ENCODE peak calls at places on chromosome 11, in four cellular contexts. One of them, this sample, is unnamed.
A peak's percentile ranks its signal among the peaks of the same experiment; 100 is the strongest.

GRCh38 chr11:93348931-93349330 is 18.4 kb downstream of the DEUP1 start:
- DNase-seq in GM12878: no peak
- DNase-seq in K562: no peak
- DNase-seq in SK-N-SH: no peak
- DNase-seq in this sample: no peak

GRCh38 chr11:95229199-95230053 is 1.6 kb downstream of the SESN3 start:
- DNase-seq in SK-N-SH: peak; percentile 14
- DNase-seq in GM12878: no peak
- DNase-seq in K562: no peak
- DNase-seq in this sample: no peak

GRCh38 chr11:10638285-10638684 is 55.3 kb downstream of the IRAG1 start:
- DNase-seq in GM12878: no peak
- DNase-seq in K562: no peak
- DNase-seq in SK-N-SH: peak; percentile 48
- DNase-seq in this sample: no peak

GRCh38 chr11:20274031-20274430 is 89.5 kb upstream of the HTATIP2 start:
- DNase-seq in K562: no peak
- DNase-seq in SK-N-SH: no peak
- DNase-seq in GM12878: no peak
- DNase-seq in this sample: no peak

GRCh38 chr11:101870510-101870909 is 44.3 kb upstream of the CEP126 start:
- DNase-seq in SK-N-SH: no peak
- DNase-seq in GM12878: no peak
- DNase-seq in K562: no peak
- DNase-seq in this sample: no peak

GRCh38 chr11:65559535-65559934 is 1.4 kb upstream of the LTBP3 start:
- DNase-seq in K562: no peak
- DNase-seq in GM12878: no peak
- DNase-seq in SK-N-SH: no peak
- DNase-seq in this sample: no peak

GRCh38 chr11:16925495-16926065 is 88.6 kb downstream of the PLEKHA7 start:
- DNase-seq in SK-N-SH: peak; percentile 85
- DNase-seq in GM12878: no peak
- DNase-seq in K562: no peak
- DNase-seq in this sample: peak; percentile 90

GRCh38 chr11:115618428-115618827 is 114.2 kb upstream of the CADM1 start:
- DNase-seq in SK-N-SH: no peak
- DNase-seq in K562: no peak
- DNase-seq in GM12878: no peak
- DNase-seq in this sample: no peak

GRCh38 chr11:83663984-83664383 is 377.8 kb upstream of the CCDC90B start:
- DNase-seq in GM12878: no peak
- DNase-seq in SK-N-SH: no peak
- DNase-seq in K562: no peak
- DNase-seq in this sample: no peak

GRCh38 chr11:93133710-93134109 is 64.1 kb downstream of the SLC36A4 start:
- DNase-seq in GM12878: no peak
- DNase-seq in SK-N-SH: no peak
- DNase-seq in K562: no peak
- DNase-seq in this sample: no peak

GRCh38 chr11:12091957-12092558 is 18.3 kb upstream of the MICAL2 start:
- DNase-seq in SK-N-SH: no peak
- DNase-seq in K562: no peak
- DNase-seq in GM12878: no peak
- DNase-seq in this sample: no peak

GRCh38 chr11:72162891-72163492 is 27.5 kb downstream of the FOLR3 start:
- DNase-seq in SK-N-SH: no peak
- DNase-seq in K562: no peak
- DNase-seq in GM12878: no peak
- DNase-seq in this sample: no peak

GRCh38 chr11:126925321-126926093 is 75.1 kb downstream of the KIRREL3 start:
- DNase-seq in GM12878: no peak
- DNase-seq in SK-N-SH: no peak
- DNase-seq in K562: no peak
- DNase-seq in this sample: no peak

GRCh38 chr11:91067666-91068065 is 844.8 kb upstream of the CHORDC1 start:
- DNase-seq in K562: no peak
- DNase-seq in SK-N-SH: no peak
- DNase-seq in GM12878: no peak
- DNase-seq in this sample: no peak

GRCh38 chr11:74138021-74138420 is 32.8 kb downstream of the C2CD3 start:
- DNase-seq in SK-N-SH: no peak
- DNase-seq in K562: no peak
- DNase-seq in GM12878: no peak
- DNase-seq in this sample: no peak

GRCh38 chr11:36684840-36685800 is 87.1 kb upstream of the RAG2 start:
- DNase-seq in K562: no peak
- DNase-seq in GM12878: no peak
- DNase-seq in SK-N-SH: no peak
- DNase-seq in this sample: no peak
- TF ChIP-seq USF1 in K562: no peak
- TF ChIP-seq USF1 in GM12878: no peak
- TF ChIP-seq USF1 in SK-N-SH: no peak
- TF ChIP-seq USF1 in this sample: no peak

DNA sequence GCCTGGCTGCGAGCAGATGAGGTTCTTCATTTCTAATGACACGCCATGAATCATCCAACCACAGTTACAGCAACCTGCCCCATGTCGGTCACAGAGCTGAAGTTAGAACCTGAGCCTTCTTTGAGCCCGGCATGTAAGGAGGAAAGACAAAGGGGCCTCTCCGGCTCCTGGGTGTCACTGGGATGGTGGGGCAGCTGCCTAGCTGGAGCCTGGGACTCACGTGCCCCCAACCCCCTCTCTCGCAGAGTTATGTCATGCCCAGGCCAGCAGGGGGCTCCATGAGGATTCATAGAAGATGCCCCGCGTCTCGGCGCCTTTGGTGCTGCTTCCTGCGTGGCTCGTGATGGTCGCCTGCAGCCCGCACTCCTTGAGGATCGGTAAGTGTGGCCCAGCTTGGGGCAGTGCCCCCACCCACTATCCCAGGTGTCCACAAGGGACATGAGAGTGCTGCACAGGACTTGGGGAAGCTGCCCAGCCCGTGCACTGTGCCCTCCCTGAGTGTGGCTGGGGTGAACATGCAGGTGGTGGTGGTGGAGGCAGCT is 148.5 kb downstream of the GRIK4 start:
- DNase-seq in SK-N-SH: peak; percentile 64
- DNase-seq in K562: peak; percentile 76
- DNase-seq in GM12878: no peak
- DNase-seq in this sample: peak; percentile 84
- TF ChIP-seq MAX in SK-N-SH: no peak
- TF ChIP-seq MAX in K562: no peak
- TF ChIP-seq MAX in GM12878: no peak
- TF ChIP-seq MAX in this sample: no peak

DNA sequence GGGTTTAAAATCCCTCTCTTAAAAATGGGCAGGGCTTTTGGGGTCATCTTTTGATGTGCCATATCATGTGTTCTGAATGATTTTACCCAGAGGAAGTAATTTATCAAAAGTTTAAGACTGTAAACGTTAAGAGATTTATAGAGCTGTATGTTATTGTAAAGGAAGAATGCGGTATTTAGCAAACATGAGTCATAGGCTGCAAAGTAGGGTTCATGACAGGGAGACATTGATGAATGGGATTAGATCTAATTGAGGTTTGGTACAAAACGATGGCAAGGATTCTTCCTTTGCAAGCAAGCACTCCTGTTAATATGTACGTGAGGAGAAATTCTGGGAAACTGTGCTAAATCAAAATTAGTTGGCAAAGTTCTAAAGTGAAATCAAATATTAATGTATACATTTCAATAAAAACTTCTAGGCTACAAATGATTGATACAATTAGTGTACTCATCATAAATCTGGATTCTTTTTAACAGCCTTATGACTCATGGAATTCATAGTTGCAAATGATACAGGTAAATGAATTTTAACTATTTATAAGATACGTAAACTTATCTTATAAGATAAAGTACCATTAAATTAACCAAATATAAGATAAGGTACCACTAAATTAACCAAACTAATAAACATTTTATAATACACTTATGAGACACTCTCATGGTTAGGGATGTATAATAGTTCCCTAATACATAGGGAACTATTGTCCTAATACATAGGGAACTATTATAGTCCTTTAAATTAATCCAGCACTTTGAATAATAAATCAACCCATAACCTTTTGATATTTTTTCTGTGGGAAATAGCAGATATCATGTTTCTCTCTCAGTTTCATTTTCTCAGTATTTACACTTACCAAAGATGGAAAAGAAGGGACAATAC is 58.4 kb downstream of the KIF18A start:
- DNase-seq in GM12878: no peak
- DNase-seq in SK-N-SH: no peak
- DNase-seq in K562: no peak
- DNase-seq in this sample: no peak
- TF ChIP-seq USF1 in GM12878: no peak
- TF ChIP-seq USF1 in SK-N-SH: no peak
- TF ChIP-seq USF1 in K562: no peak
- TF ChIP-seq USF1 in this sample: no peak

DNA sequence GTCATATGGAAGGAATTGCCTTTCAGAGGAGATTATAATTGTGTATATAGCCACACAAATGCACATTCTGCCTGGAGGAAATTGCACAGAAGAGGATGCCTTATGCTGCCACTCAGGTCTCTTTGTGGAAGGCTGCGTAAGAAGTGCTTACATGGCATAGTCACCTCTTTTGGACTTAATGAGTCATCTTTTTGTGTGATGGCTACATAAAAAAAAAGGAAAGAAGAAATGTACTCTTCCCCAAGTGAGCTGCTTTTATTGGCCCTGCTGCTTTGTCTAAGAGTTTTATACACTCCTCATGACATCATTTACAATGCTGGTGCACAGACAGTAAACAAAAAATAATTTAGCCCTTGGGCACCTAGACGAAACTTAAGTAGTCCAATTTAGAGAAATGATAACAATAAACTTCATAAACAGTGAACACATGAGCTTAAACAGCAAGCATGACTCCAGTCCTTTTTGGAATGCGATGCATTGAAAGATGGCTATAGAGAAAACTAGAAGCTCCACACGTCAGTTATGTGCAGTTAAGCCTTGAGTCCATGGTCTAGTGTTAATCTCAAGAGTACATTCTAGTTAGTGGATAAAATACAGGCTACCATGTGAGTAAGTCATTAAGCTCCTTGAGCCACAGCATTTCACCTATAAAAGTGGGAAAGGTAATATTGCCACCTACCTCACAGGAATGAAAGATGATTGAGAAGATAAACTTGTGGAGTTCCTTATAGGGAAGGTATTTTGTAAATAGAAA is 12.0 kb downstream of the CSTPP1 start:
- DNase-seq in K562: no peak
- DNase-seq in GM12878: no peak
- DNase-seq in SK-N-SH: peak; percentile 20
- DNase-seq in this sample: no peak
- TF ChIP-seq MAX in K562: no peak
- TF ChIP-seq MAX in GM12878: no peak
- TF ChIP-seq MAX in SK-N-SH: no peak
- TF ChIP-seq MAX in this sample: no peak

GRCh38 chr11:773830-774229 is 3.5 kb downstream of the GATD1 start:
- DNase-seq in K562: no peak
- DNase-seq in SK-N-SH: no peak
- DNase-seq in GM12878: no peak
- DNase-seq in this sample: no peak

GRCh38 chr11:774873-775592 is 2.3 kb downstream of the GATD1 start:
- DNase-seq in K562: no peak
- DNase-seq in SK-N-SH: no peak
- DNase-seq in GM12878: no peak
- DNase-seq in this sample: peak; percentile 15

GRCh38 chr11:779120-779954 is 2.0 kb upstream of the GATD1 start:
- DNase-seq in GM12878: no peak
- DNase-seq in SK-N-SH: no peak
- DNase-seq in K562: no peak
- DNase-seq in this sample: peak; percentile 11

GRCh38 chr11:777288-778255 is at the start of gene GATD1:
- DNase-seq in K562: peak; percentile 98
- DNase-seq in SK-N-SH: peak; percentile 100
- DNase-seq in GM12878: peak; percentile 44
- DNase-seq in this sample: peak; percentile 94

DNA sequence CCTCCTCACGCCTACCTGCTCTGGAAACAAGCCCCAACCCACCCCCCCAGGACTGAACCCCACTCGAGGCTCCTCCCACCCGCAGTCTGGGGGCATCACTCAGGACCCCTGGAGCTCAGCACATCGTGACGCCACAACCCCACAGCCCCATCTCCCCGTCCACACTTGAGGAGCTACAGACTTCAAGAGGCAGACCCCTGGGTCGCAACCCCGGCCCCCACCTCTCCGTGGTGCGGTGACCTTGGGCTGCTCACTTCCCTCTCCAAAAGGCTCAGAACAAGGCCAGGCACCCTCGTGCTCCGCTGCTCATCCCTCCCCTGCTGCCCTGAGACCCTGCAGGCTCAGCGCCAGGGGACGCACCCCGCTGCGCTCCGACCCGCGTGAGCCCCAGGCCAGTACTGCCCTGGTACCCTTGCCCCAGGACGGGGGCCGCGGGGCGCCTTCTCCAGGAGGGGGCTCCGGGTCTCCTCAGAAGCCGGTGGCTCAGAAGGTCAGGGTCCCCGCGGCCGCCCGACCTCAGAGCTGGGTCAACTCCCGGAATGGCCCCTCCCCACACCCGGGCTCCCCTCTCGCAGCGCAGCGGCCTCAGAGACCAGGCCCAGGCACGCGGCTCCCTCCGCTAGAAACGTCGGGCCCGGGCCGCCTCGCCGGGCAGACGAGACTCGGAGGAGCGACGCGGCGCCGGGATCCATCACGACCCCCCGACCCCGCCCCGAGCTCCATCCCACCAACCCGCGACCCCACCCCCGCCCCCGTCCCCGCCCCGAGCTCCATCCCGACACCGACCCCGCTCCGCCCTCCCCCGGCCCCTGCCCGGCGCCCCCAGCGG is 614 bp downstream of the GATD1 start:
- DNase-seq in K562: peak; percentile 90
- DNase-seq in GM12878: no peak
- DNase-seq in SK-N-SH: peak; percentile 98
- DNase-seq in this sample: peak; percentile 73
- TF ChIP-seq USF1 in K562: no peak
- TF ChIP-seq USF1 in GM12878: no peak
- TF ChIP-seq USF1 in SK-N-SH: no peak
- TF ChIP-seq USF1 in this sample: no peak

DNA sequence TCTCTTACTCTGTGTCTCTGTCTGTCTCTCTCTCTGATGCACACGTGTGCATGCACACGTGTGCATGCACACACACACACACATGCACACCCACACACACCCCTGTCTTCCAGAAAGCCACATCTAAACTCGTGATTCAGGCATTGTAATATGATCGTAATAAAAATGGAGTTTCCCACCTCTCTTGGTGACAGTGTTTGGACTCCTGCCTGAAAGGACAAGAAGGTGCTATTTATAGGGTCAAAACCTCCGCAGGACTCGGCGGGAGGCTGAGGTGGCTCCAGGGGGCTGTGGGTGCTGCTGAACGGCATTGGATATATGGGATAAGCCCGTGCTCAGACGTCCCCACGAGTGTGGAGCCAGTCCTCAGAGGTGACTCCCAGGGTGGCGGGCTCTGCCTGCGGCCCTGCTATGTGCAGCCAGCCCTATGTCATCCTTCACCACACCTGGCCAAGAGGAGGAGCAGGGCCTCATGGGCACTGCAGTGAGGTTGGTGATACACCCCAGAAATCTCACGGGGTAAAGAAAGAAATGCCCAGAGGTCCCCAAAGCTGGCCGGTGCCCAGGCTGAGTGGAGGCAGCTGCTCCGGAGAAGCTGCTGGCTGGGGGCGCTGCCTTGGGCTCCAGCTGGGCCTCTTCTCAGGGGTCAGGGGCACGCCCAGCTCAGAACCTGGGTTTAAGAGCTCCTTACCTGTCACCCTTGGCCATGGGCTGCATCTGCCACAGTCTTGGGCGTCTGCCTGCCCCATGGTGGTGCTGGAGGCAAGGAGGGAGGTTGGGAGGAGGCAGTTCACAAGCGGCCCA is 5.0 kb upstream of the OSBPL5 start:
- DNase-seq in K562: no peak
- DNase-seq in SK-N-SH: no peak
- DNase-seq in GM12878: no peak
- DNase-seq in this sample: no peak
- TF ChIP-seq MAX in K562: no peak
- TF ChIP-seq MAX in SK-N-SH: no peak
- TF ChIP-seq MAX in GM12878: no peak
- TF ChIP-seq MAX in this sample: no peak